ENCODE peak calls at places on chromosomes 5 and 9, in six cellular contexts. T, B, R, N, Z and U are unnamed samples.

GRCh38 chr5:57172466-57172961 is 1.3 kb upstream of the GPBP1 start:
- DNase-seq in B (no peak), R (peak; percentile 28), N (no peak), Z (no peak), T (peak; percentile 59), U (no peak)

GRCh38 chr5:133120156-133120750 is 68.4 kb downstream of the HSPA4 start:
- DNase-seq in N (no peak), R (no peak), T (no peak), Z (no peak), B (no peak), U (no peak)

GRCh38 chr5:132205385-132206125 is 22.1 kb downstream of the P4HA2 start:
- DNase-seq in N (no peak), B (no peak), T (peak; percentile 45), Z (no peak), R (no peak), U (peak; percentile 32)

GRCh38 chr9:105439428-105439827 is 8.4 kb upstream of the FSD1L start:
- DNase-seq in T (no peak), N (no peak), Z (no peak), B (no peak), R (no peak), U (no peak)

GRCh38 chr5:80620206-80620605 is 34.2 kb upstream of the MSH3 start:
- DNase-seq in B (no peak), Z (no peak), N (no peak), R (no peak), T (peak; percentile 64), U (no peak)

GRCh38 chr5:68000805-68001204 is 214.8 kb upstream of the PIK3R1 start:
- DNase-seq in T (peak; percentile 30), R (no peak), Z (no peak), B (no peak), N (no peak), U (no peak)

GRCh38 chr5:81971086-81971693 is 633 bp upstream of the ATG10 start:
- DNase-seq in Z (no peak), N (no peak), B (no peak), R (peak; percentile 18), T (peak; percentile 62), U (peak; percentile 43)

GRCh38 chr5:152259702-152260101 is 145.4 kb downstream of the NMUR2 start:
- DNase-seq in Z (no peak), R (no peak), N (no peak), T (no peak), B (no peak), U (no peak)

GRCh38 chr5:92552206-92553160 is 1028.5 kb downstream of the NR2F1-AS1 start:
- DNase-seq in T (peak; percentile 99), Z (no peak), B (no peak), R (no peak), N (no peak), U (no peak)

GRCh38 chr5:59216845-59217244 is 634.0 kb downstream of the RAB3C start:
- DNase-seq in B (no peak), N (no peak), Z (no peak), T (no peak), R (no peak), U (no peak)

GRCh38 chr5:34660444-34660843 is 4.3 kb downstream of the RAI14 start:
- DNase-seq in Z (no peak), N (no peak), B (no peak), R (no peak), T (peak; percentile 98), U (no peak)

GRCh38 chr9:114811301-114811700 is 5.5 kb upstream of the TNFSF15 start:
- DNase-seq in B (no peak), T (no peak), Z (no peak), R (no peak), N (no peak), U (no peak)

GRCh38 chr5:115549154-115549553 is 4.6 kb upstream of the FEM1C start:
- DNase-seq in Z (no peak), R (no peak), T (no peak), N (no peak), B (no peak), U (peak; percentile 58)

GRCh38 chr5:174271316-174271715 is 225.8 kb downstream of the NSG2 start:
- DNase-seq in B (no peak), R (no peak), N (no peak), Z (no peak), T (no peak), U (no peak)

DNA sequence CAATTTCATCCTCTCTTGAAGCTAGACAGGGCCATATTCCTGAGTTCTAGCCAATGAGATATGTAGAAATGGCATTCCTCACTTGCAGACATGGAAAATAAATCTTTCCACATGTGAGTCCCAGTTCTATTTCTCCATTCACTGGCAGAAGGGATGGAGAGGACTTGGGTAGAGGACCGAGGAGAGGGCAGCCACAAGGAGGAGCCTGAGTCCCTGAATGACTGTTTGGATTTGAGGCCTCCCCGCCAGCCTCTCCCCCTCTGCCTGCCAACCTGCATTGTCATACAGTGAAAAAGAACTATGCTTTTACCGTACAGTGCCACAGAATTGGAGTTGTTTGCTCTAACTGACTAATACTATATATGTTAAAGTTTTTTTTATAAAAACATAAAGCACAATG is 583.0 kb upstream of the WWC1 start:
- DNase-seq in T (no peak), N (no peak), B (no peak), Z (no peak), R (no peak), U (no peak)
- TF ChIP-seq CTCF in T (peak; percentile 7), N (no peak), B (no peak), Z (no peak), R (no peak), U (no peak)

DNA sequence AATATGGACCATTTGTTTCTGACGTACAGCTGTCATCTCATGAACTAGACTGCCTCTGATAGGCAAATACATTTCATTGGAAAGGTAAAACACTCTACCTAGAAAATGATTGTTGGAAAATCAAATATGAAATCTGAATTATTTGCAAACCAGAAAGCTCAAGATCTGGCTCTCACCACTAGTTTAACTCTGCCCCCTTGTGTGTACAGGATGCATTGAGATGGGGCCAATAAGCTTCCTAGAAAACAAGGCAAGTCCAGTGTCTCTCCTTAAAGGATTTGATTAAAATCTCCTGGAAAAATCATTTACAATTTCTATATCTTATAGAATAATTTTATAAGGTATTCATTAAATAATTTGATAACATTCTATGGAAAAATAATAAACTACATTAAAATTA is 311.9 kb upstream of the ANKH start:
- DNase-seq in T (peak; percentile 1), B (no peak), N (no peak), Z (no peak), R (no peak), U (no peak)
- TF ChIP-seq CTCF in T (peak; percentile 21), B (no peak), N (no peak), Z (no peak), R (no peak), U (no peak)

DNA sequence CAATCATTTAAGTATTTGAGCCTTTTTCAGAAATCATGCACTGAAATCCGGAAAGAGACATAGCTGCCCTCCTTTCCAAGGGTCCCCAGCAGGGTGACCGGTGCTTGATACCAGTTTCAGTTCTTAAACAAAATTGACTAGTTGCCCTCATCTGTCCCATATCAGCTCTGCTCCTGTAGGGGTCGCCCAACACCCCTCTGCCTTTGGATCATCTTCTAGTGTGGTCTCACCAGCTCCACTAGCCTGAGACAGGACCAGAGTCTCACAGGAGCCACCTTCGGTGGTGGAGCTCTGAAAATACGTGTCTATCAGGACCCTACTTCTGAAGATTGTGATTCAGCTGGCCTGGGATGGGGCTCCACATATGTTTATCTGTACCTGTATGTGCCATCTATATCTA is 428.2 kb downstream of the ENC1 start:
- DNase-seq in N (no peak), B (no peak), T (no peak), Z (no peak), R (no peak), U (peak; percentile 15)
- TF ChIP-seq CTCF in N (no peak), B (no peak), T (peak; percentile 47), Z (no peak), R (no peak), U (no peak)

GRCh38 chr5:176721509-176721908 is 74.2 kb downstream of the TSPAN17 start:
- DNase-seq in B (no peak), N (no peak), Z (no peak), T (no peak), R (no peak), U (no peak)
- TF ChIP-seq CTCF in B (no peak), N (no peak), Z (no peak), T (no peak), R (no peak), U (no peak)

GRCh38 chr5:168064457-168064856 is 227.0 kb upstream of the WWC1 start:
- DNase-seq in T (no peak), Z (no peak), B (no peak), R (no peak), N (no peak), U (no peak)
- TF ChIP-seq CTCF in T (no peak), Z (no peak), B (no peak), R (no peak), N (no peak), U (no peak)

GRCh38 chr9:127979333-127980055 is 1.3 kb downstream of the EEIG1 start:
- DNase-seq in R (no peak), Z (peak; percentile 82), B (peak; percentile 65), N (no peak), T (peak; percentile 36), U (peak; percentile 67)

GRCh38 chr9:127979015-127979332 is 1.8 kb downstream of the EEIG1 start:
- DNase-seq in R (no peak), B (no peak), N (no peak), T (no peak), Z (no peak), U (no peak)

GRCh38 chr9:127976943-127977871 is 3.6 kb downstream of the EEIG1 start:
- DNase-seq in Z (no peak), B (no peak), T (no peak), N (no peak), R (no peak), U (no peak)

GRCh38 chr9:127976498-127976897 is 4.3 kb downstream of the EEIG1 start:
- DNase-seq in B (peak; percentile 24), R (no peak), T (no peak), N (no peak), Z (no peak), U (no peak)

DNA sequence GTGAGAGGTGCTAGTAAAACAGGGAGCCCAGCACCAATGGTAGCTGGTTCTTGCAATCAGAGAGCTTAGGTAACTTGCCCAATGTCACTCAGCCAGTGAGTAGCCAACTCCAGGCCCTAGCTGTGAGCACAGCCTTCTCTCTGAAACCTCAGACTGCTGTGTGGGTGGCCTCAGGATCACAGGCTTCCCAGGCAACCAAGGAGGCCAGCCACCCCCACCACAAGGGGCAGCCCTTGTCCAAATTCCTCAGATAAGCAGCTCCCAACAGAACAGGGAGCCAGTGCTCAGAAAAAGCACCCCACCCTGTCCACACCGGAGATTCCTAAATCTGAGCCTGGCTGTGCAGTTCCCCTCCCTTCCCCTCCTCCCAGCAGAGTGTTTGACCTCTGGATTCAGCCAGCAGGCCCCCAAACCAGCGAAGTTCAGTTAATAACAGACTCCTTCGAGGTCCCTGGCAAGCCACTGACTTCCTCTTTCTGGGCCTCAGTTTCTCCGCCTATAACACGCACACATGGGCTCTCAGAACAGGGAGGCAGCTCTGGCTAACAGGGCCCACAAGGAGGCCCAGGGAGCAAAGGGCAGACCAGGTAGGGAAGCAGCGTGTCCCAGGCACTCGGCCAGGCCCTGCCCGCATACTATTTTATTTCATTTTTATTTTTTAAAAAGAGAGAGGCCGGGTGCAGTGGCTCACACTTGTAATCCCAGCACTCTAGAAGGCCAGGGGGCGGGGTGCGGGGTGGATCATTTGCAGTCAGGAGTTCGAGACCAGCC is 2.7 kb downstream of the EEIG1 start:
- DNase-seq in N (no peak), Z (no peak), T (peak; percentile 68), B (peak; percentile 75), R (no peak), U (no peak)
- TF ChIP-seq CTCF in N (no peak), Z (no peak), T (no peak), B (no peak), R (peak; percentile 21), U (no peak)

GRCh38 chr5:9739135-9739534 is 109.0 kb upstream of the TAS2R1 start:
- DNase-seq in N (no peak), T (no peak), Z (no peak), R (no peak), B (no peak), U (no peak)
- TF ChIP-seq CTCF in N (no peak), T (no peak), Z (no peak), R (no peak), B (no peak), U (no peak)